ENCODE peak calls at places on chromosomes 13 and 19, in nine cellular contexts. I is GM23248, S is MM.1S, Z is K562, U is GM23338, M is fibroblast of lung, J is neural progenitor cell, C is HCT116, L is endothelial cell of umbilical vein. X is an unnamed sample.

GRCh38 chr13:83117046-83117445 is 765.2 kb downstream of the SLITRK1 start:
- DNase-seq in I (no peak), C (no peak), U (no peak), Z (no peak), L (no peak), M (no peak), J (no peak), S (no peak), X (no peak)

GRCh38 chr19:16462757-16463250 is 9.0 kb downstream of the EPS15L1 start:
- DNase-seq in I (peak; percentile 68), M (peak; percentile 34), L (no peak), C (no peak), Z (no peak), S (no peak), J (no peak), U (no peak), X (peak; percentile 33)

GRCh38 chr19:18306903-18307681 is 15.8 kb downstream of the LSM4 start:
- DNase-seq in L (no peak), C (no peak), S (no peak), J (no peak), M (no peak), Z (no peak), U (peak; percentile 37), I (no peak), X (no peak)

GRCh38 chr13:60745343-60745742 is 348.3 kb downstream of the TDRD3 start:
- DNase-seq in M (no peak), C (no peak), Z (no peak), U (no peak), S (no peak), L (no peak), I (no peak), J (no peak), X (no peak)

GRCh38 chr19:3192684-3193083 is 7.0 kb downstream of the NCLN start:
- DNase-seq in U (no peak), I (no peak), L (no peak), Z (no peak), J (no peak), S (no peak), C (no peak), M (no peak), X (no peak)

GRCh38 chr13:99969934-99970760 is 1.4 kb downstream of the ZIC5 start:
- DNase-seq in M (peak; percentile 30), L (no peak), C (peak; percentile 66), J (peak; percentile 92), I (peak; percentile 71), U (peak; percentile 84), S (peak; percentile 15), Z (peak; percentile 82), X (no peak)

GRCh38 chr13:39811051-39811450 is 155.6 kb downstream of the COG6 start:
- DNase-seq in Z (no peak), J (no peak), U (no peak), C (no peak), S (no peak), L (peak; percentile 29), M (no peak), I (no peak), X (no peak)

GRCh38 chr13:79528356-79528755 is 47.4 kb downstream of the NDFIP2 start:
- DNase-seq in J (no peak), S (no peak), Z (no peak), C (no peak), L (no peak), U (no peak), I (no peak), M (peak; percentile 40), X (no peak)

GRCh38 chr13:75219479-75220237 is 262.3 kb downstream of the TBC1D4 start:
- DNase-seq in C (peak; percentile 31), U (peak; percentile 88), S (peak; percentile 68), I (peak; percentile 86), L (peak; percentile 66), J (peak; percentile 86), M (peak; percentile 59), Z (peak; percentile 70), X (no peak)

GRCh38 chr19:43674630-43674982 is 4.6 kb upstream of the PLAUR start:
- DNase-seq in I (peak; percentile 62), L (no peak), M (peak; percentile 20), U (no peak), J (no peak), S (no peak), C (no peak), Z (no peak), X (no peak)

GRCh38 chr13:98476538-98476966 is 100.4 kb downstream of the STK24 start:
- DNase-seq in J (no peak), S (peak; percentile 86), U (peak; percentile 45), L (peak; percentile 82), M (peak; percentile 96), I (peak; percentile 95), Z (peak; percentile 79), C (peak; percentile 64), X (peak; percentile 66)

GRCh38 chr13:114313061-114313860 is 1.0 kb upstream of the CHAMP1 start:
- DNase-seq in J (no peak), S (peak; percentile 44), C (no peak), M (peak; percentile 22), Z (peak; percentile 47), I (peak; percentile 41), L (peak; percentile 29), U (no peak), X (no peak)

GRCh38 chr13:26280295-26280694 is 26.4 kb downstream of the CDK8 start:
- DNase-seq in C (no peak), Z (no peak), I (peak; percentile 87), L (no peak), S (no peak), M (peak; percentile 88), J (no peak), U (no peak), X (peak; percentile 36)

DNA sequence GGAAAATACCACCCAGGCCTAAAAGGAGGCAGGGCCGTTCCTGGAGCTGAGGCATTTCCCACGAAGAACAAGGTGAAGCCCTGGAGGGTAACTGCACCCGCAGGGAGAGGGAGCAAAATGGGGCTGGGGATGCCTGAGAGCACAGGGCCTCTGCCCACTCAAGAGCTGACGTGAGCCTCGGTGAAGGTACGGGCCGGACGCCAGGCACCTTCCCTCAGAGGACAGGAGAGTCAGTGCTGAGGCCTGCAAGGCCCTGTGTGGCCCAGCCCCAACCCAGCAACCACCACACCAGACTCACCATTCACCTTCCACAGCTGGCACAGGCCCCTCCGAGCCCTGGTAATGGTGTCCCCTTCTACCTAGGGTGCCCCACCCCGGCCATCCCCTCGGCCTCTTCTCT is 36.3 kb downstream of the DNMT1 start:
- DNase-seq in U (no peak), I (no peak), J (no peak), M (no peak), Z (no peak), S (no peak), C (no peak), L (no peak), X (no peak)
- H3K27ac ChIP-seq in U (no peak overlapping the region), I (no peak overlapping the region), J (no peak overlapping the region), M (no peak overlapping the region), Z (no peak overlapping the region), S (no peak overlapping the region), C (no peak overlapping the region), L (no peak overlapping the region), X (no peak overlapping the region)

DNA sequence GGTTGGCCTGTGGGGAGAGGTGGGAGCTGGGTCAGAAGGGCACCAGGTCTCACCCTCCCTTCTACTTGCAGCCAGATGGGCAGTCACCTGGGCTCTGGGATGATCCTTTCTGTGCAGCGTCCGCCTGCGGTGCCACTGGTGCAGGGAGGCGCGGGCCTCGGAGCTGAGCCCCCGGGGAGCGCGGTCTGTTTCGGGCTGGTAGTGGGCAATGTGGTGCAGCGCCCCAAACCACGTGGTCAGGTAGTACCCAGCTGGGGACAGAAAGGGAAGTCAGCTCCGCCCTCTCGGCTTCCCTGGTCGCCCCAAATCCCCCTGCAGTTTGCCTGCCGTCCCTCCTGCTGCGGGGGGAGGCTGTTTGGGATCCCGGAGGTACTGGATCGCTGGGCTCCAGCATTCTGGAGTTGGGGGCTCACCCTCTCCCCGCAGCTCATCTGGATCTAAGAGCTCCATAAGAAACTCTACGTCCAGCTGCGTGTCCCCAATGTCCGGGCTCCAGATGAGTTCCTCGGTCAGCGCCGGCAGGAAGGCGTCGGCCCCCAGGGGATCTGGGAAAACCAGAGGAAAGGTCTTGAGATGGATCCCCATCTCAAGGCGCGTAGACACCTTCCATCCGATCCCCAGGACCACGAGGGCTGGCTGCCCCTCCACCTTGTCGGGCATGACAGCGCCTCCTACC is 8.8 kb downstream of the RINL start:
- DNase-seq in M (no peak), I (no peak), Z (no peak), L (no peak), S (no peak), U (peak; percentile 70), C (no peak), J (no peak), X (no peak)
- H2AFZ ChIP-seq in M (peak overlapping the region; percentile 78), I (peak overlapping the region; percentile 82), Z (no peak overlapping the region), L (peak overlapping the region; percentile 96), S (peak overlapping the region; percentile 17), U (peak overlapping the region; percentile 97), C (no peak overlapping the region), J (peak overlapping the region; percentile 96), X (peak overlapping the region; percentile 58)

DNA sequence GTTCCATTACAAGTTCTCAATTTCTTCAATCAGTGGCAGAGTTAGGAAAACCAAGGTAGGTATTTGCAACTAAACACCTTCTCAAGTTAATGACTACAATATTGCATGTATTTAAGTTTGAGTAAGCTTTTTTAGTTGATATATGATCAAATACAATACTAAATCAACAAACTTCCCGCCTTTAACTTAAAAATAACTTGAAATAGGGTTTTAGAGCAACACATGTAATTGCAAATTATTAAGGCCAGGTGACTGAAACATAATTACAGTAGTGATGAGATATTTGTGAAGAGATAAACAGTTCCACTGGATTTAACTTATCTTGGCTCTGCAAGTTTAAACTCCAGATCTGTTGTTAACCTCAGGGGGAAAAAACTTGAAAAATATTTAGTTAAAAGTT is 3.8 kb downstream of the DACH1 start:
- DNase-seq in C (no peak), L (peak; percentile 16), Z (no peak), I (no peak), S (no peak), U (no peak), J (no peak), M (no peak), X (no peak)
- H3K27ac ChIP-seq in C (no peak overlapping the region), L (no peak overlapping the region), Z (no peak overlapping the region), I (no peak overlapping the region), S (no peak overlapping the region), U (no peak overlapping the region), J (no peak overlapping the region), M (no peak overlapping the region), X (no peak overlapping the region)

GRCh38 chr13:27962128-27962841 is 6.8 kb downstream of the CDX2 start:
- DNase-seq in S (no peak), C (no peak), I (no peak), L (no peak), M (no peak), Z (no peak), J (peak; percentile 45), U (peak; percentile 56), X (no peak)

GRCh38 chr13:27961227-27962085 is 7.7 kb downstream of the CDX2 start:
- DNase-seq in U (peak; percentile 76), L (no peak), Z (no peak), S (no peak), C (no peak), J (no peak), M (no peak), I (no peak), X (no peak)

GRCh38 chr13:27959976-27960361 is 9.1 kb downstream of the CDX2 start:
- DNase-seq in J (no peak), L (no peak), C (no peak), M (no peak), Z (no peak), I (no peak), S (no peak), U (no peak), X (no peak)

GRCh38 chr13:27958928-27959539 is 10.1 kb downstream of the CDX2 start:
- DNase-seq in C (no peak), S (no peak), M (no peak), L (no peak), I (no peak), J (no peak), U (no peak), Z (no peak), X (no peak)

GRCh38 chr13:27960362-27961226 is 8.5 kb downstream of the CDX2 start:
- DNase-seq in C (no peak), L (no peak), Z (peak; percentile 43), M (no peak), I (peak; percentile 55), S (peak; percentile 10), U (peak; percentile 92), J (peak; percentile 89), X (no peak)
- H2AFZ ChIP-seq in C (no peak overlapping the region), L (no peak overlapping the region), Z (no peak overlapping the region), M (no peak overlapping the region), I (peak overlapping the region; percentile 61), S (peak overlapping the region; percentile 19), U (peak overlapping the region; percentile 66), J (no peak overlapping the region), X (no peak overlapping the region)